ENCODE peak calls at places on chromosomes 2 and 18, in nine cellular contexts. H is tibial artery, Y is WTC11, Z is H9, G is nephron progenitor cell, D is choroid plexus epithelial cell, Q is mucosa of descending colon, O is heart right ventricle, X is progenitor cell of endocrine pancreas. U is an unnamed sample.

GRCh38 chr2:152874955-152875354 is 156.5 kb downstream of the ARL6IP6 start:
- DNase-seq in O (no peak), Q (no peak), H (no peak), Y (no peak), X (no peak), D (no peak), Z (no peak), G (no peak), U (no peak)

GRCh38 chr18:77131100-77131651 is 1.4 kb downstream of the MBP start:
- DNase-seq in X (no peak), Z (no peak), H (peak; percentile 84), Y (no peak), D (peak; percentile 67), G (no peak), Q (peak; percentile 77), O (peak; percentile 45), U (no peak)

GRCh38 chr2:120104002-120104467 is 91.2 kb downstream of the EPB41L5 start:
- DNase-seq in X (no peak), O (no peak), Y (no peak), Z (no peak), H (no peak), Q (no peak), G (no peak), D (peak; percentile 84), U (no peak)

GRCh38 chr2:71743995-71744675 is 290.8 kb downstream of the DYSF start:
- DNase-seq in Z (no peak), G (no peak), D (peak; percentile 8), Q (no peak), O (no peak), X (no peak), H (no peak), Y (no peak), U (no peak)

GRCh38 chr2:108833219-108833618 is 46.6 kb downstream of the CCDC138 start:
- DNase-seq in O (no peak), Z (no peak), Q (no peak), X (no peak), D (peak; percentile 40), Y (no peak), G (no peak), H (no peak), U (no peak)

GRCh38 chr2:219997341-219997851 is 370.0 kb downstream of the SLC4A3 start:
- DNase-seq in O (peak; percentile 15), X (peak; percentile 36), Z (peak; percentile 80), H (no peak), Y (peak; percentile 85), G (peak; percentile 72), Q (no peak), D (peak; percentile 70), U (no peak)

GRCh38 chr2:36413218-36413617 is 57.6 kb downstream of the CRIM1 start:
- DNase-seq in X (no peak), G (no peak), D (peak; percentile 86), O (no peak), H (no peak), Z (no peak), Y (no peak), Q (no peak), U (no peak)

GRCh38 chr2:152861349-152861942 is 143.0 kb downstream of the ARL6IP6 start:
- DNase-seq in G (peak; percentile 17), D (peak; percentile 27), Z (peak; percentile 49), Y (peak; percentile 60), H (no peak), O (no peak), Q (no peak), X (no peak), U (peak; percentile 25)

GRCh38 chr2:217958206-217958888 is 44.4 kb downstream of the TNS1 start:
- DNase-seq in D (no peak), H (peak; percentile 54), O (no peak), X (no peak), Y (no peak), G (no peak), Q (no peak), Z (no peak), U (no peak)

GRCh38 chr2:70528921-70529320 is 24.7 kb downstream of the TGFA start:
- DNase-seq in G (no peak), X (no peak), O (no peak), D (no peak), Y (no peak), H (no peak), Q (no peak), Z (no peak), U (no peak)

GRCh38 chr2:46323671-46324207 is 26.5 kb downstream of the EPAS1 start:
- DNase-seq in O (no peak), Z (no peak), H (no peak), X (no peak), D (no peak), Q (no peak), G (no peak), Y (no peak), U (no peak)

GRCh38 chr18:63216911-63217311 is 102.7 kb downstream of the BCL2 start:
- DNase-seq in H (no peak), Z (no peak), X (no peak), D (no peak), O (no peak), Q (no peak), Y (no peak), G (no peak), U (no peak)

GRCh38 chr2:169479257-169480078 is at the start of gene BBS5:
- DNase-seq in D (peak; percentile 91), H (peak; percentile 88), O (peak; percentile 84), G (peak; percentile 83), Z (peak; percentile 73), X (peak; percentile 56), Q (peak; percentile 83), Y (peak; percentile 71), U (peak; percentile 88)

DNA sequence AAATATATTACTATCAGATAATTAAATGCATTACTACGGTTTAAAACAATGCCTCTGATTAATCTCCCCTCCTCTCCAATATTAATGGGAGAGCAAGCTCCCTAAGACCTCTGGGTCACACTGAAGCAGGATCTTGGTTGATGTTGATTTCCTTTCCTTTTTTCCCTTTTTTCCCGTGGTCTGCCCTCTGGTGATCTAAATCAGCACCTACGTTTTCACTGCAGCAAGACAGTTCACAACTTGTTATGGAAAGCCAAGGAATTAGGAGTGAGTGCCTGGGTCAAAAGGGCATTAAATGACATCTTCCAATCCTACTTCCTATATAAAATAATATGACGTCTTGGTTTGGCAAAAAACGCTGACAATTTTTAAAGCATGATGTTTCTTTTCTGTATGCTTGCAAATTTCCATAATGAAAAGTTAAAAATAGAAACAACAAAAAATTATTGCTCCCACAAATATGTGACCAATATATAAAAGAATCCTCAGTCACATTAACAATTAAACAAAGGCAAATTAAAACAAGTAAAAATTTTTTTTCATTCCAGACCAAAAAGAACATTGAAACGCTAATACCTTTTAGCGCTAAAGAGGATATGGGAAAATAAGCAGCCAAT is 7.9 kb upstream of the CFAP36 start:
- DNase-seq in O (no peak), Z (peak; percentile 50), D (peak; percentile 66), Q (no peak), G (peak; percentile 22), Y (peak; percentile 20), H (no peak), X (no peak), U (no peak)
- TF ChIP-seq CTCF in O (peak; percentile 38), Z (peak; percentile 73), D (peak; percentile 76), Q (no peak), G (peak; percentile 39), Y (peak; percentile 20), H (no peak), X (peak; percentile 61), U (peak; percentile 12)

GRCh38 chr2:168416555-168416954 is 39.5 kb upstream of the CERS6 start:
- DNase-seq in X (no peak), D (no peak), H (no peak), Z (no peak), O (no peak), G (no peak), Q (no peak), Y (no peak), U (no peak)
- TF ChIP-seq CTCF in X (no peak), D (no peak), H (no peak), Z (no peak), O (no peak), G (no peak), Q (no peak), Y (no peak), U (no peak)

GRCh38 chr2:7693246-7694065 is 776.2 kb downstream of the RNF144A start:
- DNase-seq in H (no peak), D (no peak), Y (no peak), Q (no peak), G (no peak), O (no peak), Z (no peak), X (no peak), U (no peak)

GRCh38 chr2:7701807-7702206 is 784.6 kb downstream of the RNF144A start:
- DNase-seq in X (no peak), H (no peak), Y (no peak), D (no peak), O (no peak), Q (no peak), G (no peak), Z (no peak), U (no peak)

GRCh38 chr2:7692657-7693161 is 775.5 kb downstream of the RNF144A start:
- DNase-seq in G (no peak), O (peak; percentile 15), D (peak; percentile 39), Z (no peak), Y (no peak), X (no peak), H (peak; percentile 76), Q (no peak), U (no peak)

GRCh38 chr2:7694066-7695000 is 777.1 kb downstream of the RNF144A start:
- DNase-seq in X (no peak), D (no peak), O (no peak), Y (no peak), H (no peak), Z (no peak), G (no peak), Q (no peak), U (no peak)

DNA sequence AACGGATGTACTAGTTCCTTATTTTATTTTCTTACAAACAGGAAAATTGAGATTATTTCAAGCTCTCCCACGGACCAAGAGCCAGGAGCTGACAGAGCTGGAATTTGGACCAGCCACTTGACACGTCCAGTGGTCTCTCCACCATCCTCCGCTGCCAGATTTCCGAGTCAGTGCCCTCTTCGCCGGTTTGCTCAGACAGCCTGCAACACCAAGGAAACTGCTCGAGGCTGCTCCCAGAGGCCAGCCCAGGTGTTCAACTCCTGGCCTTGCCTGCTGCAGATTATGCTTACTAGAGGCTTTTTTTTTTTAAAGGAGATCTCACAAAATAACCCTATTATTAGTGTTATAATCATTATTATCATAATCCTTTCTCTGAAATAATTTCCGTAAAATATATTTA is 779.8 kb downstream of the RNF144A start:
- DNase-seq in D (no peak), O (no peak), Y (peak; percentile 45), X (no peak), Z (peak; percentile 61), G (no peak), Q (no peak), H (no peak), U (no peak)
- TF ChIP-seq CTCF in D (no peak), O (no peak), Y (no peak), X (no peak), Z (peak; percentile 51), G (no peak), Q (no peak), H (no peak), U (no peak)

DNA sequence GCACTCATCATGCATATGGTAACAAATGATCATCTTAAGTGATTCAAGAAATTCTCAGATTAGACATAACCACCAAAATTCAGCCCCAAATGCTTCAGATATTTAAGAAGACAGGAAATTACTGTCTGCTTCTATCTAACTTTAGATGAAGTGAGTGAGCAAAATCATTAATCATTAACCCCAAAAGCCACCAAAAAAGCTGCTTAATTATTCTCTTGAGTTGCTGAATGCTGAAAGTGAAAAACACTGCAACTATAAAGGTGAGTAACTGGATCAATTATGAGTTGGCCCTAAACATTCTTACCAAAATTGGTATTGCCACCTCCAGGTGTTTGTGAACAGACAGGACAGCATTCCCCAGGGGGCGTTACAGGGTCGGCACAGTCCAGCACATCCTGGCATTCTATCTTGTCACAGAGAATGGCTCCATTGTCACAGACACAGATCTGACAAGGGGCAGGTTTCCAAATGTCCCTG is 69.6 kb downstream of the COL5A2 start:
- DNase-seq in G (peak; percentile 9), Q (no peak), Y (peak; percentile 16), H (no peak), Z (no peak), X (no peak), O (no peak), D (no peak), U (no peak)
- TF ChIP-seq CTCF in G (no peak), Q (no peak), Y (no peak), H (no peak), Z (no peak), X (no peak), O (no peak), D (peak; percentile 10), U (no peak)

U was measured in GM13977.